ENCODE peak calls at places on chromosome 20, in six cellular contexts. P is fibroblast of lung, O is neural progenitor cell, Q is colonic mucosa, T is keratinocyte, V is psoas muscle. A is an unnamed sample. For H3K9me3, the result is how much of the 10 kb centered on the place peaks cover.

GRCh38 chr20:51631011-51631950 is 88.8 kb upstream of the NFATC2 start:
- DNase-seq in V (peak), O (no peak), Q (peak), P (peak), T (no peak), A (no peak)

GRCh38 chr20:16947346-16947943 is 199.3 kb downstream of the OTOR start:
- DNase-seq in P (peak), O (no peak), V (no peak), Q (no peak), T (no peak), A (no peak)

GRCh38 chr20:45827030-45827652 is at the start of gene TNNC2:
- DNase-seq in P (no peak), T (no peak), O (no peak), V (no peak), Q (no peak), A (no peak)

GRCh38 chr20:761418-762381 is 6.6 kb downstream of the SLC52A3 start:
- DNase-seq in Q (no peak), V (no peak), P (no peak), O (no peak), T (no peak), A (no peak)

GRCh38 chr20:47318596-47319516 is 37.6 kb downstream of the ZMYND8 start:
- DNase-seq in V (peak), Q (peak), P (peak), O (peak), T (peak), A (peak)

GRCh38 chr20:64049060-64049886 is at the start of gene SOX18:
- DNase-seq in Q (no peak), P (peak), V (no peak), O (peak), T (no peak), A (no peak)

GRCh38 chr20:23153696-23154341 is 67.7 kb upstream of the CD93 start:
- DNase-seq in O (no peak), T (no peak), V (no peak), Q (peak), P (no peak), A (no peak)

GRCh38 chr20:38395165-38395564 is 40.0 kb downstream of the SNHG17 start:
- DNase-seq in P (peak), Q (no peak), T (no peak), O (no peak), V (no peak), A (no peak)

GRCh38 chr20:32354592-32355416 is 3.3 kb upstream of the ASXL1 start:
- DNase-seq in T (no peak), V (no peak), Q (no peak), P (peak), O (no peak), A (no peak)

GRCh38 chr20:44722990-44723389 is 7.8 kb downstream of the CCN5 start:
- DNase-seq in V (no peak), P (no peak), T (no peak), O (no peak), Q (no peak), A (no peak)

GRCh38 chr20:6898928-6899327 is 131.4 kb downstream of the BMP2 start:
- DNase-seq in P (no peak), Q (no peak), V (no peak), O (peak), T (no peak), A (no peak)

GRCh38 chr20:57473246-57474042 is 51.5 kb downstream of the CTCFL start:
- DNase-seq in V (no peak), P (peak), O (no peak), Q (no peak), T (no peak), A (no peak)

DNA sequence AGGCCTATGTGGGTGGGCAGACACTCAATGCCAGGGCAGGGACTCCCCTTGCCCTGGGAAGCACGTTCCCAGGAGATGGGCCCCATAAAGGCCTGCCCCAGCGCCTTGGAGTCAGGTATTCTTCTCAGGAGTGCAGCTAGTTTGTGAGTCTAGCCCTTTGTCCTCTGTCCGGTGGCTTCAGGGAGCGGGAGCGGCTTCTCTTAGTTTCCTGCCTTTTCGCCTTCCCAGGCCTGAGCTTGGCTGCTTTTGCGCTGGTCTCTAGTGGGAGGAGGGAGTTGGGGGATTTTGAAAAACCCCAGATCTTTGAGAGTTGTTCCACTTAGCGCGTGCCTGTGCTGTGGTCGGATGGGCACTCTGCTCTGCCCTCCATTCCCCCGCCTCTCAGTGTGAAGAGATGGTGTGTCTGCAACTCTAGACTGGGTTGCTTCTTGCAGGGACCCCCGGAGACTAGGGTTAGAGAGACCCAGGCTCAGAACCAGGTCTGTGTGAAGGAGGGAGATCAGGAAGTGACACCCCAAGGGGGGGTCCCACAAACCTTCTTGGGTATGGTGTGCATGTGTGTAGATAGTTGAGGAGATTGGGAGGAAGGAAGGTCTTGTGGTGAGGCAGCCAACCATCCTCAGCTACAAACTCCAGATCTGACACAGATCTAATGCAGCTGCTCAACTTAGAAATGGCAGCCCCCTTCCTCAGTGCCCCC is 1.3 kb downstream of the PLCG1 start:
- DNase-seq in O (peak), Q (peak), T (no peak), V (no peak), P (no peak), A (no peak)
- H3K9me3 ChIP-seq in O (under half), Q (under half), T (under half), V (under half), P (under half), A (under half)

GRCh38 chr20:12198281-12198680 is 280.6 kb downstream of the BTBD3 start:
- DNase-seq in T (no peak), Q (no peak), P (no peak), V (no peak), O (no peak), A (no peak)
- H3K9me3 ChIP-seq in T (under half), Q (under half), P (under half), V (under half), O (under half), A (under half)

GRCh38 chr20:42435230-42435629 is 754.5 kb downstream of the PTPRT start:
- DNase-seq in Q (no peak), V (no peak), P (no peak), T (no peak), O (no peak), A (no peak)

GRCh38 chr20:42430059-42430458 is 759.6 kb downstream of the PTPRT start:
- DNase-seq in O (no peak), Q (no peak), P (no peak), V (peak), T (no peak), A (no peak)

GRCh38 chr20:42432485-42432884 is 757.2 kb downstream of the PTPRT start:
- DNase-seq in T (no peak), Q (no peak), V (no peak), P (no peak), O (no peak), A (no peak)

GRCh38 chr20:42432931-42433330 is 756.8 kb downstream of the PTPRT start:
- DNase-seq in V (peak), T (no peak), P (no peak), Q (no peak), O (no peak), A (no peak)

GRCh38 chr20:42430525-42431046 is 759.1 kb downstream of the PTPRT start:
- DNase-seq in P (no peak), V (no peak), Q (no peak), T (no peak), O (no peak), A (no peak)
- H3K9me3 ChIP-seq in P (under half), V (under half), Q (under half), T (under half), O (under half), A (under half)

DNA sequence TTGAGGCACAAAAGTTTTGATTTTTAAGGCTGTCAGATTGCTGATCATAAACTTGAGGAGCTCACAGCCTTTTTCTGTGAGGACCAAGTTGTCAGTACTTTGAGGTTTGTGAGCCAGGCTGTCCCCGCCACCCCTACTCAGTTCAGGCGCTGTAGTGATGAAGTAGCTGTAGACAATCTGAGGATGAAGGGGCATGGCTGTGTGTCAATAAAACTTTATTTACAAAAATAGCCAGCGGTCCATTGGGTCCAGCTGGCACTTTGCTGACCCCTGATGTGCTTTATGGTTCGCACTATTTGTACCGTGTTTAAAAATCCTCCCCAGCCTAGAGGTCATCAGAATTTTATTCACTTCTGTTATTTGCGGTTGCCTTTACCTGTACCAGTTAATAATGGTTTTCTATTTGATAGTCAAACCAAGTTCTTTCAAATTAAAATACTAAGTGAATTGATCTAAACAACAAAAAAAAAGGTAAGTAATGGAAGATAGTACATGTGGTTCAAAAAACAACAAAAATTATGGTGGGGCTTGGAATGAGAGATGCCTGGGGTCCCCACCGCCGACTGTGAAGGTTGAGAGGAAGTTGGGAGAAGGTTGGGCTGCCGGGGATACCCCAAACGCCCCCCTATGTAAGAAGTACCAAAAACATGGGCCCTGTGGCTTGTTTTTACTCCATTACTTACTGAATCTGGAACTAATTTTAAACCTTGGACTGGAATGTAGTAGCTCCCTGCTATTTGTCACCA is 123.6 kb downstream of the SYCP2 start:
- DNase-seq in T (no peak), O (no peak), Q (peak), V (no peak), P (no peak), A (no peak)
- H3K9me3 ChIP-seq in T (under half), O (under half), Q (under half), V (under half), P (under half), A (under half)

GRCh38 chr20:59677586-59677985 is 73.2 kb downstream of the PHACTR3 start:
- DNase-seq in O (no peak), P (no peak), T (no peak), Q (no peak), V (no peak), A (no peak)
- H3K9me3 ChIP-seq in O (under half), P (under half), T (under half), Q (under half), V (under half), A (under half)

GRCh38 chr20:54822407-54822806 is 347.0 kb downstream of the DOK5 start:
- DNase-seq in P (no peak), V (no peak), T (no peak), Q (no peak), O (no peak), A (no peak)
- H3K9me3 ChIP-seq in P (under half), V (under half), T (under half), Q (under half), O (under half), A (under half)

GRCh38 chr20:21511850-21512633 is 1.8 kb downstream of the NKX2-2 start:
- DNase-seq in V (no peak), P (no peak), T (no peak), O (peak), Q (no peak), A (no peak)

GRCh38 chr20:21510995-21511394 is 2.9 kb downstream of the NKX2-2 start:
- DNase-seq in V (no peak), T (no peak), Q (no peak), O (no peak), P (no peak), A (no peak)

GRCh38 chr20:21510414-21510971 is 3.4 kb downstream of the NKX2-2 start:
- DNase-seq in Q (no peak), O (peak), T (no peak), V (no peak), P (peak), A (no peak)

GRCh38 chr20:21512634-21513180 is 1.2 kb downstream of the NKX2-2 start:
- DNase-seq in O (peak), V (no peak), T (no peak), Q (no peak), P (no peak), A (no peak)

GRCh38 chr20:21511485-21511849 is 2.4 kb downstream of the NKX2-2 start:
- DNase-seq in V (no peak), P (no peak), T (no peak), Q (no peak), O (peak), A (no peak)
- H3K9me3 ChIP-seq in V (under half), P (under half), T (under half), Q (under half), O (under half), A (under half)

DNA sequence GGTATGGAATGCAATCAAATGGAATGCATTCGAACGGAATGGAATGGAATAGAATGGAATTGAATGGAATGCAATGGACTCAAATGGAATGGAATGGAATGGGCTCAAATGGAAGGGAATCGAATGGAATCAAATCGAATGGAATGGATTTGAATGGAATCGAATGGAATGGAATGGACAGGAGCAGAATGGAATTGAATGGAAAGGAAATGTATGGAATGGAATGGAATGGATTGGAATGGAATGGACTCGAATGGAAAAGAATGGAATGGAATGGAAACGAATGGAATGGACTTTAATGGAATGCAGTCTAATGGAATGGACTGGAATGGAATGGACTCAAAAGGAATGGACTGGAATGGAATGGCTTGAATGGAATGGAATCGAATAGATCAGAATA is 18.3 kb upstream of the DEFB115 start:
- DNase-seq in P (no peak), T (no peak), Q (no peak), V (no peak), O (no peak), A (no peak)
- H3K9me3 ChIP-seq in P (under half), T (under half), Q (under half), V (half or more), O (half or more), A (under half)

DNA sequence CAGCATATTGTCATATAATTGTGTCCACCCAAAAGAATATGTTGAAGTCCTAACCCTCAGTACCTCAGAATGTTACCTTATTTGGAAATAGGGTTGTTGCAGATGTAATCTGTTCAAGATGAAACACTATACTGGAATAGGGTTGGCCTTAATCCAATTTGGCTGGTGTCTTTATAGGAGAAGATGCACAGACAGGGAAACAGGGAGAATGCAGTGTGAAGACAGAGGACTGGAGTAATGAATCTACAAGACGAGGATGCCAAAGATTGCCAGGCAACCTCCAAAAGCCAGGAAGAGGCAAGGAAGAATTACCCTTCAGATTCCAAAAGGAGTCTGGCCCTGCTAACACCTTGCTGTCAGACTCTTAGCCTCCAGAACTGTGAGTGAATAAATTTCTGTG is 482.9 kb downstream of the PTPRT start:
- DNase-seq in P (no peak), V (no peak), O (no peak), Q (no peak), T (no peak), A (no peak)
- H3K9me3 ChIP-seq in P (under half), V (under half), O (under half), Q (under half), T (under half), A (under half)

A was measured in pancreas.